ENCODE peak calls at places on chromosomes 16 and 17, in four cellular contexts. One of them, this sample, is unnamed.

GRCh38 chr17:27860971-27861669 is 32.0 kb downstream of the LYRM9 start:
- DNase-seq in RWPE2: no peak
- DNase-seq in astrocyte: no peak
- DNase-seq in IMR-90: no peak
- DNase-seq in this sample: no peak

GRCh38 chr16:57110937-57111336 is 18.6 kb downstream of the CPNE2 start:
- DNase-seq in astrocyte: no peak
- DNase-seq in RWPE2: no peak
- DNase-seq in IMR-90: no peak
- DNase-seq in this sample: no peak

GRCh38 chr16:69150146-69150865 is 17.9 kb downstream of the UTP4 start:
- DNase-seq in RWPE2: no peak
- DNase-seq in IMR-90: peak; percentile 81
- DNase-seq in astrocyte: peak; percentile 45
- DNase-seq in this sample: no peak

GRCh38 chr17:17900615-17901520 is 64.1 kb upstream of the SREBF1 start:
- DNase-seq in IMR-90: peak; percentile 94
- DNase-seq in RWPE2: peak; percentile 84
- DNase-seq in astrocyte: peak; percentile 93
- DNase-seq in this sample: no peak

GRCh38 chr16:55499951-55500350 is 8.9 kb upstream of the LPCAT2 start:
- DNase-seq in RWPE2: peak; percentile 86
- DNase-seq in IMR-90: peak; percentile 99
- DNase-seq in astrocyte: peak; percentile 100
- DNase-seq in this sample: no peak

GRCh38 chr16:67268136-67268579 is 11.2 kb upstream of the PLEKHG4 start:
- DNase-seq in IMR-90: peak; percentile 93
- DNase-seq in RWPE2: peak; percentile 64
- DNase-seq in astrocyte: peak; percentile 95
- DNase-seq in this sample: no peak

GRCh38 chr17:20995873-20996723 is 46.7 kb downstream of the USP22 start:
- DNase-seq in IMR-90: no peak
- DNase-seq in RWPE2: no peak
- DNase-seq in astrocyte: no peak
- DNase-seq in this sample: no peak

GRCh38 chr17:40355123-40355803 is 9.3 kb downstream of the GJD3 start:
- DNase-seq in astrocyte: no peak
- DNase-seq in RWPE2: no peak
- DNase-seq in IMR-90: peak; percentile 43
- DNase-seq in this sample: no peak

GRCh38 chr16:63326736-63327339 is 1290.6 kb upstream of the CDH8 start:
- DNase-seq in IMR-90: no peak
- DNase-seq in RWPE2: no peak
- DNase-seq in astrocyte: no peak
- DNase-seq in this sample: no peak

GRCh38 chr16:63324306-63324705 is 1288.1 kb upstream of the CDH8 start:
- DNase-seq in astrocyte: no peak
- DNase-seq in RWPE2: no peak
- DNase-seq in IMR-90: no peak
- DNase-seq in this sample: no peak

GRCh38 chr16:63323722-63324121 is 1287.5 kb upstream of the CDH8 start:
- DNase-seq in IMR-90: no peak
- DNase-seq in RWPE2: no peak
- DNase-seq in astrocyte: no peak
- DNase-seq in this sample: no peak

GRCh38 chr16:63323055-63323454 is 1286.8 kb upstream of the CDH8 start:
- DNase-seq in IMR-90: no peak
- DNase-seq in RWPE2: no peak
- DNase-seq in astrocyte: no peak
- DNase-seq in this sample: no peak
- H3K4me3 ChIP-seq in IMR-90: no peak overlapping the region
- H3K4me3 ChIP-seq in RWPE2: no peak overlapping the region
- H3K4me3 ChIP-seq in astrocyte: no peak overlapping the region
- H3K4me3 ChIP-seq in this sample: no peak overlapping the region

GRCh38 chr17:35978346-35978745 is 3.0 kb downstream of the CCL16 start:
- DNase-seq in IMR-90: no peak
- DNase-seq in RWPE2: no peak
- DNase-seq in astrocyte: no peak
- DNase-seq in this sample: no peak

GRCh38 chr17:35984140-35984539 is 2.4 kb downstream of the CCL14 start:
- DNase-seq in RWPE2: no peak
- DNase-seq in astrocyte: no peak
- DNase-seq in IMR-90: no peak
- DNase-seq in this sample: no peak

GRCh38 chr17:35982409-35983191 is 1.3 kb upstream of the CCL16 start:
- DNase-seq in IMR-90: no peak
- DNase-seq in astrocyte: no peak
- DNase-seq in RWPE2: no peak
- DNase-seq in this sample: no peak

GRCh38 chr17:35981246-35981645 is at the start of gene CCL16:
- DNase-seq in astrocyte: no peak
- DNase-seq in IMR-90: no peak
- DNase-seq in RWPE2: no peak
- DNase-seq in this sample: no peak

DNA sequence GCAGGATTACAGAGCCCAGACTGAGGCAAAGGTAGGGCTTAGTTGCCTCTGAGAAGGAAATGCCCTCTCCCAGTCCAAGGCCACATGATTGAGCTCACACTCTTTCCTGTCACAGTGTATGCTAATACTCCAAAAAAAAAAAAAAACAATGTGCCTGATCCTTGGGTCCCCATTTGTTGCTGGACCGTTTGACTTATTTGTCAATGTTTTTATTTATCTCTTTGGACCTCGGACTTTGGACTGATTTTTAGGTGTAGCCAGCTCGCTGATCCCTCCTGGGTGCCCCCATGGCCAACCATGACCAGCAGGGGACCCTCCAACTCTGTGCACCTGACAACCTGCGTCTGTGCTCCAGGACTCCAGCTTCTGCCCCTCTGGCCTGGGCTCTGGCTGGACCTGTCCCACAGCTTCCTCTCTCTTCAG is 622 bp upstream of the CCL16 start:
- DNase-seq in astrocyte: no peak
- DNase-seq in IMR-90: no peak
- DNase-seq in RWPE2: no peak
- DNase-seq in this sample: no peak
- TF ChIP-seq CTCF in astrocyte: no peak
- TF ChIP-seq CTCF in IMR-90: no peak
- TF ChIP-seq CTCF in RWPE2: no peak
- TF ChIP-seq CTCF in this sample: peak; percentile 39

GRCh38 chr17:77140166-77140877 is 447 bp upstream of the SEC14L1 start:
- DNase-seq in astrocyte: peak; percentile 86
- DNase-seq in RWPE2: peak; percentile 99
- DNase-seq in IMR-90: peak; percentile 96
- DNase-seq in this sample: peak; percentile 90
- H3K4me3 ChIP-seq in astrocyte: peak overlapping the region; percentile 49
- H3K4me3 ChIP-seq in RWPE2: peak overlapping the region; percentile 32
- H3K4me3 ChIP-seq in IMR-90: peak overlapping the region; percentile 56
- H3K4me3 ChIP-seq in this sample: peak overlapping the region; percentile 48

GRCh38 chr16:58198022-58198683 is at the start of gene CSNK2A2:
- DNase-seq in RWPE2: peak; percentile 72
- DNase-seq in astrocyte: peak; percentile 31
- DNase-seq in IMR-90: peak; percentile 56
- DNase-seq in this sample: peak; percentile 27
- TF ChIP-seq CTCF in RWPE2: peak; percentile 86
- TF ChIP-seq CTCF in astrocyte: no peak
- TF ChIP-seq CTCF in IMR-90: peak; percentile 64
- TF ChIP-seq CTCF in this sample: peak; percentile 52

GRCh38 chr16:12680531-12680930 is 123.2 kb downstream of the CPPED1 start:
- DNase-seq in astrocyte: no peak
- DNase-seq in RWPE2: no peak
- DNase-seq in IMR-90: no peak
- DNase-seq in this sample: no peak
- H3K4me3 ChIP-seq in astrocyte: no peak overlapping the region
- H3K4me3 ChIP-seq in RWPE2: no peak overlapping the region
- H3K4me3 ChIP-seq in IMR-90: no peak overlapping the region
- H3K4me3 ChIP-seq in this sample: no peak overlapping the region

GRCh38 chr17:28878981-28879380 is 18.6 kb downstream of the FLOT2 start:
- DNase-seq in RWPE2: no peak
- DNase-seq in IMR-90: peak; percentile 32
- DNase-seq in astrocyte: peak; percentile 27
- DNase-seq in this sample: no peak
- TF ChIP-seq CTCF in RWPE2: peak; percentile 78
- TF ChIP-seq CTCF in IMR-90: peak; percentile 50
- TF ChIP-seq CTCF in astrocyte: peak; percentile 35
- TF ChIP-seq CTCF in this sample: peak; percentile 65

DNA sequence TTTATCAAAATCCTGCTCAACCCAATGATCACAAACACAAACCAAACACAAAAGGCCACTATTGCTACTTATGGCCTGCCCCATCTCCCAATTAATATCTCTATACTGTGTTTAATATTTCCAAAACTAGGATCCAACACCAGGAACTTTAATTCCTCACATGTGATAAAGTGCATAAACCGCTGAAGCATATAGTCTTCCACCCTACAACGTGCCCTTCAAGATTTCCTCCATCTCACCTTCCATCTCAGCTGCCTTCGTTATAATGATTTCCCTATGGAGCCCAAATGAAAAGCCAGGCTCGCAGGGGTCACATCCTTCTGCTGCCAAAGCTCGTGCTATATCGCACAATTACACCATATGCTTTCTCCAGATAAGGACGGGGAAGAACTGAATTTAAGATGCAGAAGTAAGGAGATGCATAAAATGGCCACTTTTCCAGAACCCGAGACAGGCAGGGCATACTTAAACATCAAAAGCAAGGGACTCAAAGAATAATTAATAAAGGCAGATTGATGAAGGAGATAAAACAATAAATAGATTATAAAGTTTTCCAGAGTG is 1.8 kb downstream of the MYH10 start:
- DNase-seq in astrocyte: no peak
- DNase-seq in RWPE2: no peak
- DNase-seq in IMR-90: no peak
- DNase-seq in this sample: no peak
- H3K4me3 ChIP-seq in astrocyte: peak overlapping the region; percentile 94
- H3K4me3 ChIP-seq in RWPE2: peak overlapping the region; percentile 90
- H3K4me3 ChIP-seq in IMR-90: peak overlapping the region; percentile 75
- H3K4me3 ChIP-seq in this sample: no peak overlapping the region

DNA sequence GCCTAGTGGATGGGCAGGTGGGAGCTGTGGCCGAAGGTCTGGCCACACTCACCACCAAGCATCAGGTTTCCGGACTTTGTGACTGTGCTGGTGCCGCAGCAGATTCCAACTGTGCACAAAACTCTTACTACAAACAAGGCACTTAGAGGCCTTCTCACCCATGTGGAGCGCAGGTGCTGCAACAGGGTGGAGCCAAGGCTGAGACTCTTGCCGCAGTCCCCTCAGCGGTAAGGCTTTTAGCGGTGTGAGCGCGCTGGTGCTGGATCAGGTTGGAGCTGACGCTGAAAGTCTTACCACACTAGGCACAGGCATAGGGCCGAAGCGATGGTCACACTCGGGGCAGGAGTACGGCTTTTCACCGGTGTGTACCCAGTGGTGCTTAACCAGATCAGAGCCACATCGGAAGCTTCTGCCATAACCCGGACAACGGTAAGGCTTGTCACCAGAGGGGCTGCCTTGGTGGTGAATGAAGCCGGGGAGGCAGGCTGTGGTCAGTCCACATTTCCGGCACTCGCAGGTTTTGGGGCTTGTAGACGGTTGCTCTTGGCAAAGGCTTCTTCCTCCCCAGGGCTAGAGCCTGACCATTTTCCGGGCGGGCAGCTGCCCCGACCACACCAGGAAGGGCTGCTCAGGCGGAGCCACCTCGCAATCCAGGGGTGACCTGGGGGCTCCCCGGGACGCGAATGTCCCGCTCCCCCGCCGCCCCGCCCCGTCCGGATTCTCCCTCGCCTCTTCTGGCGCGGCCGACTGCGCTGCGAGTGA is 1.0 kb upstream of the ARMC5 start:
- DNase-seq in RWPE2: no peak
- DNase-seq in IMR-90: peak; percentile 45
- DNase-seq in astrocyte: peak; percentile 49
- DNase-seq in this sample: no peak
- TF ChIP-seq CTCF in RWPE2: no peak
- TF ChIP-seq CTCF in IMR-90: peak; percentile 24
- TF ChIP-seq CTCF in astrocyte: no peak
- TF ChIP-seq CTCF in this sample: peak; percentile 43

DNA sequence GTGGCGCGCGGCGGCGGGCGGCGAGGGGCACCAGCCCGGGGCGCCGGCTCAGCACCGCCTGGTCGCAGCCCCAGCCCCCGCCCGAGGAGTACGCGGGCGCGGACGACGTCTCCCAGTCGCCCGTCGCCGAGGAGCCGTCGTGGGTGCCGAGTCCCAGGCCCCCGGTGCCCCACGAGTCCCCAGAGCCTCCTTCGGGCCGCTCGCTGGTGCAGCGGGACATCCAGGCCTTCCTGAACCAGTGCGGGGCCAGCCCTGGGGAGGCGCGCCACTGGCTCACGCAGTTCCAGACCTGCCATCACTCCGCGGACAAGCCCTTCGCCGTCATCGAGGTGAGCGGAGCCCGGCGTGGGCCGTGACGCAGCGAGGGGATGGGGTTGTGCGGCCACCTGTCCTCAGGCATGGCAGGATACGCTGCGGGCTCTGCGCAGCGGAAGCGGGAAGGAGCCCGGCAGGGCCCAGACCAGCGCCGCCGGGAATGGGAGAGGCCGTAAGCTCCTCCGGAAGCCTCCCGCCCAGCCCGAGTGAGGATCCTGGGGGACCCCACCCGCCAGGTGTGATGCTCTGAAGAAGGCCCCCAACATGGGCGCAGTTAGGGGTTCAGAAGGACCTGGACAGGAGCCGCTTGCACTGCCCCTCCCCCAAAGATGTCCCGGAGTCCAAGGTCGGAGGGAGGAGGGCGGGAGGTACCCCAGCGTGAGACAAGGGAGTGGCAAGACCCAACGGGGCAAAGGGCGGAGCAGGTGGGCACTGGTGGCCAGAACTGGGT is 522 bp downstream of the NAGS start:
- DNase-seq in RWPE2: no peak
- DNase-seq in astrocyte: no peak
- DNase-seq in IMR-90: no peak
- DNase-seq in this sample: no peak
- H3K4me3 ChIP-seq in RWPE2: peak overlapping the region; percentile 47
- H3K4me3 ChIP-seq in astrocyte: no peak overlapping the region
- H3K4me3 ChIP-seq in IMR-90: no peak overlapping the region
- H3K4me3 ChIP-seq in this sample: no peak overlapping the region

This sample was measured in GM12864.